ENCODE peak calls at places on chromosomes 6 and 20, in nine cellular contexts. W, Q, T, O, X, Y, D, C and A are unnamed samples.
A peak's percentile ranks its signal among the peaks of the same experiment; 100 is the strongest.

GRCh38 chr20:17664025-17664638 is 17.9 kb downstream of the RRBP1 start:
- DNase-seq in Q (no peak), X (no peak), C (peak; percentile 12), D (no peak), T (no peak), O (no peak), W (no peak), Y (peak; percentile 60), A (no peak)

GRCh38 chr20:6654490-6655247 is 112.8 kb upstream of the BMP2 start:
- DNase-seq in Q (no peak), O (no peak), C (peak; percentile 20), D (no peak), T (no peak), W (no peak), Y (no peak), X (peak; percentile 5), A (no peak)

GRCh38 chr20:1415667-1416468 is 23.0 kb upstream of the FKBP1A start:
- DNase-seq in X (peak; percentile 98), W (no peak), T (peak; percentile 85), O (no peak), D (no peak), Q (peak; percentile 93), C (no peak), Y (peak; percentile 82), A (no peak)

GRCh38 chr20:1242099-1242498 is 16.3 kb downstream of the RAD21L1 start:
- DNase-seq in W (no peak), O (no peak), X (no peak), Q (no peak), C (no peak), Y (no peak), T (no peak), D (no peak), A (no peak)

GRCh38 chr6:25007269-25007699 is 71.5 kb upstream of the RIPOR2 start:
- DNase-seq in Q (no peak), W (no peak), Y (no peak), O (no peak), D (peak; percentile 65), X (no peak), T (no peak), C (no peak), A (peak; percentile 60)

GRCh38 chr6:79630883-79631799 is at the start of gene SH3BGRL2:
- DNase-seq in Q (peak; percentile 21), Y (peak; percentile 73), O (peak; percentile 76), D (peak; percentile 69), W (no peak), C (peak; percentile 60), X (peak; percentile 42), T (peak; percentile 68), A (peak; percentile 78)

GRCh38 chr20:24650091-24650490 is 180.7 kb downstream of the SYNDIG1 start:
- DNase-seq in W (no peak), O (no peak), D (no peak), Q (peak; percentile 65), C (peak; percentile 40), T (peak; percentile 70), X (peak; percentile 66), Y (peak; percentile 75), A (no peak)

GRCh38 chr6:138517635-138518034 is 18.3 kb upstream of the NHSL1 start:
- DNase-seq in Q (peak; percentile 46), Y (peak; percentile 58), C (no peak), W (peak; percentile 29), T (peak; percentile 54), X (peak; percentile 33), O (peak; percentile 74), D (peak; percentile 68), A (peak; percentile 60)

GRCh38 chr6:145028144-145028818 is 707.0 kb downstream of the EPM2A start:
- DNase-seq in O (peak; percentile 25), Y (peak; percentile 38), C (no peak), W (no peak), Q (peak; percentile 49), X (peak; percentile 37), T (peak; percentile 56), D (peak; percentile 31), A (peak; percentile 33)

GRCh38 chr6:107354470-107354869 is 104.9 kb downstream of the PDSS2 start:
- DNase-seq in Y (no peak), C (no peak), X (no peak), D (no peak), O (no peak), W (no peak), Q (no peak), T (no peak), A (no peak)

GRCh38 chr6:155183095-155183494 is 80.7 kb upstream of the CLDN20 start:
- DNase-seq in C (no peak), D (peak; percentile 33), Y (no peak), X (no peak), O (no peak), W (peak; percentile 61), T (no peak), Q (no peak), A (peak; percentile 35)

GRCh38 chr6:29553268-29554057 is 6.1 kb downstream of the UBD start:
- DNase-seq in T (peak; percentile 64), C (peak; percentile 57), O (peak; percentile 55), Q (peak; percentile 68), X (peak; percentile 76), D (peak; percentile 56), Y (peak; percentile 84), W (no peak), A (peak; percentile 57)

GRCh38 chr6:119497988-119498727 is 148.6 kb upstream of the MAN1A1 start:
- DNase-seq in D (no peak), T (no peak), O (no peak), Y (no peak), X (no peak), C (no peak), Q (no peak), W (no peak), A (no peak)

GRCh38 chr6:45572833-45573232 is 195.1 kb upstream of the SUPT3H start:
- DNase-seq in X (no peak), D (no peak), C (no peak), W (no peak), Q (no peak), Y (no peak), T (no peak), O (no peak), A (no peak)

GRCh38 chr6:134678436-134678889 is 271.4 kb downstream of the ALDH8A1 start:
- DNase-seq in D (no peak), W (no peak), O (peak; percentile 75), C (no peak), Y (peak; percentile 95), Q (no peak), X (peak; percentile 56), T (peak; percentile 95), A (no peak)

GRCh38 chr6:169960531-169960890 is 209.1 kb downstream of the ERMARD start:
- DNase-seq in X (no peak), Y (no peak), Q (no peak), T (no peak), D (no peak), W (no peak), C (peak; percentile 11), O (no peak), A (no peak)

GRCh38 chr20:17969276-17969883 is 562 bp downstream of the MGME1 start:
- DNase-seq in D (no peak), C (peak; percentile 35), W (no peak), T (peak; percentile 41), X (no peak), Q (peak; percentile 31), Y (peak; percentile 50), O (peak; percentile 66), A (no peak)

GRCh38 chr20:4130404-4131189 is 115.2 kb upstream of the RNF24 start:
- DNase-seq in Q (peak; percentile 74), O (no peak), Y (peak; percentile 64), T (peak; percentile 41), X (peak; percentile 78), C (no peak), W (no peak), D (no peak), A (no peak)

GRCh38 chr6:35021014-35021413 is 120.1 kb downstream of the TCP11 start:
- DNase-seq in W (no peak), Q (no peak), X (no peak), O (peak; percentile 29), T (no peak), C (peak; percentile 53), D (no peak), Y (no peak), A (no peak)

GRCh38 chr20:44886276-44886671 is 769 bp downstream of the YWHAB start:
- DNase-seq in Y (peak; percentile 19), O (no peak), D (no peak), C (no peak), T (no peak), W (no peak), X (no peak), Q (no peak), A (no peak)
- TF ChIP-seq CTCF in Y (no peak), O (no peak), D (no peak), C (no peak), T (no peak), W (no peak), X (no peak), Q (no peak), A (no peak)

DNA sequence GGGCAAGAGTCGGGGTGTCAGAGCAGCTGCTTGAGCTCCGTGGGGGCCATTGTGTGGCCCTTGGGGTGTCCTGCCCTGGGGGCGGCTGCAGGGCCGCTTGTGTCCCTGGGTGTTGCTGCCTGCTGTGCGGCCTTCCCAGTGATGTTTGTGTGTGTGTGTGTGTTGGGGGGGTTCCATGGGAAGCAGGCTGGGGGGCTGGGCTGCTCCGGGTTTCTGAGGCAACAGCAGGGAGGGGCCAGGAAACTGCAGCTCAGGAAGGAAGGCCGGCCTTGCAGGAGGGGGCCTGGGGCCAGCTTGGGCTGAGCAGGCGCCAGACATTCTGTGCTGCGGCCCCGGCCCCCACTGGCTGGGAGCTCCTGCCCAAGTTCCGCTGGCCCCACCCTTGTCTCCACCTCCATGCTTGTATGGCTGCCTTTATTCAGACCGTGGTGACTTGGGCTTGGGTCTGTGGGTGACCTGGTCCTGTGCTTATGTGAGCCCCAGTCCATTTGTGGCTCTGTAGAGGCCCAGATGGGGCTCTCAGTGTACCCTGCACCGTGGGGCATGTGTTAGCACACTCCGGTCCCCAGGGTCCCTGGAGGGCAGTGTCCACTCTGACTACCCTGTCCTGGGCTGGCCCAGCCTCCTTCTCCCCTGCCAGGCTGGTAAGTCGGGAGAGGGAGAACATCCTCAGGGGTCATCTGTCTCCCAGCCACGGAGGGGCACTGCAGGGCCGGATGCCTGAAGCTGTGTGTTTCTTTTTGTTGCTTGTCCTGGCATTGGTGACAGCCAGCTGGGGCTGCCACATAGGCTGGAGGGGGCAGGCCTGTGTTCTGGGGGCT is 4.6 kb upstream of the SOX18 start:
- DNase-seq in O (no peak), C (no peak), T (peak; percentile 84), W (no peak), Y (peak; percentile 92), D (peak; percentile 62), Q (no peak), X (no peak), A (peak; percentile 70)
- TF ChIP-seq CTCF in O (no peak), C (no peak), T (peak; percentile 30), W (peak; percentile 32), Y (peak; percentile 30), D (peak; percentile 41), Q (peak; percentile 14), X (peak; percentile 4), A (no peak)

DNA sequence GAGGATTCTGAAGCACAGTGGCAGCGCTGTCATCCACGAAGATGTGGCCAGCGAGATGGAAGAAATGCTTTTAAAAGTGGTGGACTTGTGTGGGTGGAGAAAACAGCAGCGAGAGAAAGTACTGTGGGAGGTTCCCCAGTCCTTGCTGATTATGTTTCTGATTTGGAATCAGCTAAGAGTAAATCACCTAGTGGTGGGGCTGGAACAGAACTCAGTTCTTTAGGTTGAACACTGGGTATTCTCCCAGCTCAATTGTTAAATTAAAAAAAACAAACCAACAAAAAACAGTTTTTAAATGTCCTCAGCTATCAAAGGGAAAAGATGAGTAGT is 515 bp upstream of the ZNF322 start:
- DNase-seq in D (peak; percentile 50), X (peak; percentile 23), O (no peak), T (peak; percentile 26), Y (peak; percentile 35), C (no peak), Q (no peak), W (no peak), A (peak; percentile 55)
- TF ChIP-seq CTCF in D (no peak), X (peak; percentile 19), O (no peak), T (peak; percentile 23), Y (peak; percentile 21), C (peak; percentile 30), Q (peak; percentile 39), W (peak; percentile 27), A (peak; percentile 2)

GRCh38 chr6:142551145-142551811 is 249.5 kb downstream of the ADGRG6 start:
- DNase-seq in D (no peak), Y (no peak), X (no peak), T (no peak), Q (peak; percentile 23), C (no peak), W (no peak), O (no peak), A (no peak)
- TF ChIP-seq CTCF in D (no peak), Y (no peak), X (no peak), T (no peak), Q (peak; percentile 29), C (no peak), W (no peak), O (no peak), A (no peak)